ENCODE peak calls at places on chromosome 4, in ten cellular contexts. N is hypothalamus; B is activated CD8-positive, alpha-beta T cell treated with anti-CD3 and anti-CD28 coated beads, Interleukin-2, amount 10 ng/mL, durations not matched to agents 7 days and 5 days; C is stimulated activated CD4-positive, alpha-beta T cell treated with anti-CD3 and anti-CD28 coated beads, Interleukin-2, amount 100 ng/mL, for 48 hours; H is germinal center; G is coronary artery; L is IMR-90; T is kidney tubule cell; Y is endothelial cell; A is kidney. D is an unnamed sample.

GRCh38 chr4:112031712-112032328 is 113.4 kb upstream of the FAM241A start:
- DNase-seq in N (no peak), B (no peak), C (no peak), H (peak), G (no peak), L (peak), T (peak), Y (peak), A (no peak), D (no peak)

GRCh38 chr4:139735381-139736256 is 70.0 kb downstream of the MGST2 start:
- DNase-seq in N (no peak), B (no peak), C (no peak), H (peak), G (no peak), L (no peak), T (no peak), Y (peak), A (peak), D (no peak)

GRCh38 chr4:70948665-70949284 is 44.7 kb upstream of the DCK start:
- DNase-seq in N (no peak), B (no peak), C (no peak), H (no peak), G (no peak), L (no peak), T (no peak), Y (no peak), A (no peak), D (no peak)

GRCh38 chr4:174828845-174829701 is at the start of gene GLRA3:
- DNase-seq in N (peak), B (peak), C (no peak), H (peak), G (no peak), L (no peak), T (peak), Y (peak), A (peak), D (no peak)

GRCh38 chr4:153081693-153082092 is 122.5 kb upstream of the TRIM2 start:
- DNase-seq in N (no peak), B (no peak), C (no peak), H (no peak), G (no peak), L (no peak), T (no peak), Y (no peak), A (no peak), D (no peak)

GRCh38 chr4:173745765-173746164 is 215.7 kb upstream of the HAND2 start:
- DNase-seq in N (no peak), B (no peak), C (no peak), H (no peak), G (no peak), L (no peak), T (no peak), Y (no peak), A (no peak), D (no peak)

GRCh38 chr4:1723131-1723801 is 1.9 kb downstream of the TACC3 start:
- DNase-seq in N (no peak), B (peak), C (no peak), H (peak), G (no peak), L (no peak), T (no peak), Y (no peak), A (peak), D (no peak)

GRCh38 chr4:150316332-150317205 is 238.3 kb downstream of the DCLK2 start:
- DNase-seq in N (no peak), B (no peak), C (no peak), H (no peak), G (no peak), L (peak), T (no peak), Y (no peak), A (no peak), D (no peak)

GRCh38 chr4:65917486-65917885 is 247.2 kb upstream of the EPHA5 start:
- DNase-seq in N (no peak), B (no peak), C (no peak), H (no peak), G (no peak), L (no peak), T (peak), Y (no peak), A (no peak), D (no peak)

GRCh38 chr4:13170131-13170530 is 314.0 kb downstream of the RAB28 start:
- DNase-seq in N (no peak), B (no peak), C (no peak), H (no peak), G (no peak), L (no peak), T (no peak), Y (no peak), A (no peak), D (no peak)

GRCh38 chr4:88010921-88011320 is 3.5 kb downstream of the PKD2 start:
- DNase-seq in N (no peak), B (no peak), C (no peak), H (no peak), G (no peak), L (peak), T (no peak), Y (no peak), A (no peak), D (no peak)

GRCh38 chr4:7973545-7973981 is 33.9 kb upstream of the AFAP1 start:
- DNase-seq in N (no peak), B (no peak), C (no peak), H (no peak), G (no peak), L (peak), T (peak), Y (no peak), A (no peak), D (no peak)

GRCh38 chr4:186772936-186773335 is 49.3 kb upstream of the FAT1 start:
- DNase-seq in N (no peak), B (no peak), C (no peak), H (no peak), G (no peak), L (peak), T (no peak), Y (no peak), A (no peak), D (no peak)

GRCh38 chr4:3480528-3481112 is 17.5 kb downstream of the DOK7 start:
- DNase-seq in N (peak), B (peak), C (peak), H (peak), G (peak), L (peak), T (peak), Y (peak), A (peak), D (peak)

GRCh38 chr4:86594559-86595425 is 677 bp downstream of the PTPN13 start:
- DNase-seq in N (no peak), B (no peak), C (no peak), H (peak), G (peak), L (peak), T (peak), Y (peak), A (peak), D (no peak)

GRCh38 chr4:16056681-16057400 is 27.0 kb downstream of the PROM1 start:
- DNase-seq in N (no peak), B (no peak), C (no peak), H (no peak), G (no peak), L (no peak), T (no peak), Y (no peak), A (no peak), D (peak)

GRCh38 chr4:15653864-15654391 is 1.2 kb downstream of the FBXL5 start:
- DNase-seq in N (no peak), B (peak), C (no peak), H (no peak), G (no peak), L (peak), T (peak), Y (no peak), A (peak), D (no peak)

GRCh38 chr4:142812091-142812490 is 34.0 kb downstream of the INPP4B start:
- DNase-seq in N (no peak), B (no peak), C (no peak), H (no peak), G (no peak), L (no peak), T (no peak), Y (no peak), A (no peak), D (no peak)

GRCh38 chr4:22515888-22516541 is at the start of gene ADGRA3:
- DNase-seq in N (no peak), B (peak), C (peak), H (no peak), G (peak), L (peak), T (peak), Y (peak), A (peak), D (peak)

GRCh38 chr4:17786567-17786966 is 5.1 kb upstream of the FAM184B start:
- DNase-seq in N (no peak), B (no peak), C (no peak), H (no peak), G (no peak), L (peak), T (peak), Y (no peak), A (no peak), D (no peak)